ENCODE peak calls at places on chromosomes 12 and 14, in ten cellular contexts. One of them, this sample, is unnamed.
A peak's percentile ranks its signal among the peaks of the same experiment; 100 is the strongest.

GRCh38 chr14:104114421-104115130 is 23.8 kb upstream of the KIF26A start:
- DNase-seq in tibial nerve: no peak
- DNase-seq in neural crest cell: no peak
- DNase-seq in HL-60: no peak
- DNase-seq in prostate gland: no peak
- DNase-seq in astrocyte of the cerebellum: no peak
- DNase-seq in left ventricle myocardium inferior: peak; percentile 13
- DNase-seq in uterus: no peak
- DNase-seq in coronary artery: no peak
- DNase-seq in heart right ventricle: no peak
- DNase-seq in this sample: no peak

GRCh38 chr12:56931474-56931978 is 2.7 kb downstream of the SDR9C7 start:
- DNase-seq in tibial nerve: no peak
- DNase-seq in heart right ventricle: no peak
- DNase-seq in HL-60: peak; percentile 88
- DNase-seq in uterus: no peak
- DNase-seq in left ventricle myocardium inferior: no peak
- DNase-seq in neural crest cell: peak; percentile 16
- DNase-seq in prostate gland: no peak
- DNase-seq in astrocyte of the cerebellum: no peak
- DNase-seq in coronary artery: peak; percentile 40
- DNase-seq in this sample: peak; percentile 69

GRCh38 chr14:74875941-74876913 is at the start of gene PROX2:
- DNase-seq in coronary artery: no peak
- DNase-seq in heart right ventricle: no peak
- DNase-seq in prostate gland: no peak
- DNase-seq in tibial nerve: no peak
- DNase-seq in neural crest cell: no peak
- DNase-seq in left ventricle myocardium inferior: no peak
- DNase-seq in astrocyte of the cerebellum: no peak
- DNase-seq in HL-60: no peak
- DNase-seq in uterus: no peak
- DNase-seq in this sample: no peak

GRCh38 chr12:119589087-119589486 is 4.5 kb upstream of the TMEM233 start:
- DNase-seq in prostate gland: no peak
- DNase-seq in neural crest cell: no peak
- DNase-seq in astrocyte of the cerebellum: no peak
- DNase-seq in tibial nerve: peak; percentile 13
- DNase-seq in coronary artery: no peak
- DNase-seq in uterus: no peak
- DNase-seq in HL-60: peak; percentile 20
- DNase-seq in heart right ventricle: no peak
- DNase-seq in left ventricle myocardium inferior: no peak
- DNase-seq in this sample: no peak

GRCh38 chr12:67482751-67483661 is 165.5 kb upstream of the DYRK2 start:
- DNase-seq in tibial nerve: peak; percentile 69
- DNase-seq in prostate gland: peak; percentile 47
- DNase-seq in neural crest cell: no peak
- DNase-seq in heart right ventricle: peak; percentile 78
- DNase-seq in uterus: peak; percentile 27
- DNase-seq in astrocyte of the cerebellum: peak; percentile 12
- DNase-seq in HL-60: peak; percentile 75
- DNase-seq in left ventricle myocardium inferior: peak; percentile 75
- DNase-seq in coronary artery: no peak
- DNase-seq in this sample: no peak

GRCh38 chr12:112121780-112122565 is 3.4 kb upstream of the TRAFD1 start:
- DNase-seq in HL-60: no peak
- DNase-seq in coronary artery: peak; percentile 81
- DNase-seq in tibial nerve: peak; percentile 72
- DNase-seq in prostate gland: peak; percentile 65
- DNase-seq in neural crest cell: no peak
- DNase-seq in uterus: peak; percentile 84
- DNase-seq in heart right ventricle: peak; percentile 80
- DNase-seq in left ventricle myocardium inferior: peak; percentile 74
- DNase-seq in astrocyte of the cerebellum: peak; percentile 36
- DNase-seq in this sample: no peak

GRCh38 chr12:11875414-11875935 is 195.3 kb upstream of the BCL2L14 start:
- DNase-seq in neural crest cell: no peak
- DNase-seq in uterus: no peak
- DNase-seq in tibial nerve: no peak
- DNase-seq in HL-60: no peak
- DNase-seq in astrocyte of the cerebellum: no peak
- DNase-seq in coronary artery: no peak
- DNase-seq in heart right ventricle: no peak
- DNase-seq in prostate gland: no peak
- DNase-seq in left ventricle myocardium inferior: no peak
- DNase-seq in this sample: no peak

GRCh38 chr14:68451676-68452387 is 341.0 kb downstream of the ZFP36L1 start:
- DNase-seq in uterus: no peak
- DNase-seq in HL-60: no peak
- DNase-seq in prostate gland: no peak
- DNase-seq in left ventricle myocardium inferior: no peak
- DNase-seq in neural crest cell: no peak
- DNase-seq in heart right ventricle: peak; percentile 54
- DNase-seq in coronary artery: no peak
- DNase-seq in tibial nerve: peak; percentile 80
- DNase-seq in astrocyte of the cerebellum: no peak
- DNase-seq in this sample: no peak

GRCh38 chr12:4899361-4899760 is 10.3 kb upstream of the KCNA1 start:
- DNase-seq in uterus: no peak
- DNase-seq in HL-60: no peak
- DNase-seq in prostate gland: no peak
- DNase-seq in left ventricle myocardium inferior: no peak
- DNase-seq in tibial nerve: no peak
- DNase-seq in heart right ventricle: no peak
- DNase-seq in neural crest cell: no peak
- DNase-seq in coronary artery: no peak
- DNase-seq in astrocyte of the cerebellum: no peak
- DNase-seq in this sample: no peak
- TF ChIP-seq CTCF in uterus: no peak
- TF ChIP-seq CTCF in HL-60: no peak
- TF ChIP-seq CTCF in prostate gland: no peak
- TF ChIP-seq CTCF in left ventricle myocardium inferior: no peak
- TF ChIP-seq CTCF in tibial nerve: no peak
- TF ChIP-seq CTCF in heart right ventricle: no peak
- TF ChIP-seq CTCF in neural crest cell: peak; percentile 26
- TF ChIP-seq CTCF in coronary artery: no peak
- TF ChIP-seq CTCF in astrocyte of the cerebellum: peak; percentile 52
- TF ChIP-seq CTCF in this sample: no peak

DNA sequence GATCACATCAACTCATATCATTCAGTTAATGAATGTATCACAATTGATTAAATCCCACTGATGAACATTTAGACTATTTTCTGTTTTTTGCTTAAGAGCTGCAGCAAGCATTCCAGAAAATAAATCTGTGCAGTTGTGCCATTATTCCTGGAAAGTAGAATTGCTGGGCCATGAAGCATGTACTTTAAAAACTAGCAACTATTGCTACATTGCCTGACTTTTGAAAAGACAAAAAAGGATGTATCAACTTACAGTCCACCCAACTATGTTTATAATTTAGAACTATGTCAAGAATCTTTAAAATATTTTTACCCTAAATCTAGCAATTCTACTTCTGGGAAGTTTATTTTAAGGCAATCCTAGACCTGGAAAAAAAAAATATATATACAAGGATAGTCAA is 33.4 kb upstream of the ERGIC2 start:
- DNase-seq in prostate gland: no peak
- DNase-seq in coronary artery: no peak
- DNase-seq in heart right ventricle: no peak
- DNase-seq in HL-60: no peak
- DNase-seq in left ventricle myocardium inferior: no peak
- DNase-seq in uterus: no peak
- DNase-seq in tibial nerve: no peak
- DNase-seq in neural crest cell: no peak
- DNase-seq in astrocyte of the cerebellum: no peak
- DNase-seq in this sample: no peak
- TF ChIP-seq CTCF in prostate gland: no peak
- TF ChIP-seq CTCF in coronary artery: no peak
- TF ChIP-seq CTCF in heart right ventricle: no peak
- TF ChIP-seq CTCF in HL-60: no peak
- TF ChIP-seq CTCF in left ventricle myocardium inferior: no peak
- TF ChIP-seq CTCF in uterus: no peak
- TF ChIP-seq CTCF in tibial nerve: no peak
- TF ChIP-seq CTCF in neural crest cell: no peak
- TF ChIP-seq CTCF in astrocyte of the cerebellum: no peak
- TF ChIP-seq CTCF in this sample: no peak

DNA sequence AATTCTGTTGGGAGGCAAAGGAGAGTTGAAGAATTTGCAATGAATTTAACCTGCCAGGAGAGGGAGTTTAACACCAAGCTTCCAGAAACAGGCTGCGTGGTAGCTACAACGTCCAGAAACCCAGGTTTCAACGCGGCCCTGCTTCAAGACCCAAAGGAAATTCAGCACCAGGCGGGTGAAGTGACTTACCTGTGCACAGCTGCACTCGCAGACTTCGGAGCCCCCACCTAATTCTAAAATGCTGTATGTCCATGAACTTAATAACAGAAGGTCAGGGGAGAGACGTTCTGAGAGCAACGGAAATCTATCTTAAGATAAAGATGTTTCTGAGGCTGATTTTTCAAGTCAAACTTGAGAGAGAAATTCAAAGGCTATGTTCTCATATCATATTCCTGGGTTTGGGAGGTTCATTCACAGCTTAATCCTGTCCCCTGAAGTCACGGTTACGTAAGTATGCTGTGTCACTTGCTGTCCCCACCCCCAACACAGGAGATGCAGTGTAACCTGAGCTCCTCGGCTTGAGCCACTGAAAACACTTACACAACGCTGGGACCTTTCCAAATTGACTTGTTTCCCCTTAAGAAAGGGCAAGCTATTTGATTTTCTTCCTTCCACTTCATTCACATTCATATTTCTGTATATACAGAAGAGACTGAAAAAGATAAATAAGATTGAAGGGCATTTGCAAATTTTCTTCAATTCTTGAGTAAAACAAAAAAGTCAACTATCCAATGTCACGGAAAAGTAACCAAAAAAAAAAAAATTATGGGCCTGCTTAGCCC is 22.7 kb downstream of the CLIP1 start:
- DNase-seq in neural crest cell: peak; percentile 22
- DNase-seq in prostate gland: peak; percentile 88
- DNase-seq in uterus: peak; percentile 60
- DNase-seq in astrocyte of the cerebellum: peak; percentile 82
- DNase-seq in coronary artery: peak; percentile 88
- DNase-seq in left ventricle myocardium inferior: peak; percentile 53
- DNase-seq in tibial nerve: peak; percentile 81
- DNase-seq in HL-60: peak; percentile 86
- DNase-seq in heart right ventricle: peak; percentile 76
- DNase-seq in this sample: peak; percentile 59
- TF ChIP-seq CTCF in neural crest cell: peak; percentile 79
- TF ChIP-seq CTCF in prostate gland: peak; percentile 83
- TF ChIP-seq CTCF in uterus: peak; percentile 79
- TF ChIP-seq CTCF in astrocyte of the cerebellum: peak; percentile 70
- TF ChIP-seq CTCF in coronary artery: peak; percentile 63
- TF ChIP-seq CTCF in left ventricle myocardium inferior: peak; percentile 77
- TF ChIP-seq CTCF in tibial nerve: peak; percentile 70
- TF ChIP-seq CTCF in HL-60: no peak
- TF ChIP-seq CTCF in heart right ventricle: peak; percentile 62
- TF ChIP-seq CTCF in this sample: peak; percentile 80

GRCh38 chr14:52706286-52706685 is 714 bp upstream of the PSMC6 start:
- DNase-seq in astrocyte of the cerebellum: no peak
- DNase-seq in left ventricle myocardium inferior: no peak
- DNase-seq in HL-60: no peak
- DNase-seq in uterus: no peak
- DNase-seq in coronary artery: no peak
- DNase-seq in neural crest cell: no peak
- DNase-seq in prostate gland: no peak
- DNase-seq in heart right ventricle: no peak
- DNase-seq in tibial nerve: no peak
- DNase-seq in this sample: no peak
- TF ChIP-seq CTCF in astrocyte of the cerebellum: no peak
- TF ChIP-seq CTCF in left ventricle myocardium inferior: no peak
- TF ChIP-seq CTCF in HL-60: no peak
- TF ChIP-seq CTCF in uterus: no peak
- TF ChIP-seq CTCF in coronary artery: no peak
- TF ChIP-seq CTCF in neural crest cell: no peak
- TF ChIP-seq CTCF in prostate gland: no peak
- TF ChIP-seq CTCF in heart right ventricle: no peak
- TF ChIP-seq CTCF in tibial nerve: no peak
- TF ChIP-seq CTCF in this sample: no peak

DNA sequence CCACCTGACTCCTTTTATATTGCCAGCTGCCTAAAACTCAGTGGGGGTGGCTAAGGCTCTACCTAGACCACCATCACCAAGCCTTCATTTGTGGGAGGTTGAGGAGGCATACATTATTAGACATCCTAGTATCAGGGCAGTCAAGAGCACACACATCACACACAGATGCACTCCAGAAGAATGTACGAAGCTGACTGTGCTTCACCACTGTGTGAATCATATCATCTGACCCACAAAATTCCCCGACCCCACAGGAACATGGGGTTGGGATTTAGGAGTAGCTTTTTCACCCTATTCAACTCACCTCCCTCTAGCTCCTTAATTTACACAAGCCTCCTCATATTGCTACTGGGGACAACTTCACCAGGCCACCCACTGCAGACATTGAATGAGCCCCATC is 64.8 kb upstream of the BDKRB2 start:
- DNase-seq in astrocyte of the cerebellum: no peak
- DNase-seq in prostate gland: no peak
- DNase-seq in HL-60: no peak
- DNase-seq in uterus: no peak
- DNase-seq in coronary artery: no peak
- DNase-seq in left ventricle myocardium inferior: no peak
- DNase-seq in tibial nerve: no peak
- DNase-seq in heart right ventricle: no peak
- DNase-seq in neural crest cell: no peak
- DNase-seq in this sample: no peak
- TF ChIP-seq CTCF in astrocyte of the cerebellum: no peak
- TF ChIP-seq CTCF in prostate gland: no peak
- TF ChIP-seq CTCF in HL-60: no peak
- TF ChIP-seq CTCF in uterus: no peak
- TF ChIP-seq CTCF in coronary artery: no peak
- TF ChIP-seq CTCF in left ventricle myocardium inferior: no peak
- TF ChIP-seq CTCF in tibial nerve: no peak
- TF ChIP-seq CTCF in heart right ventricle: no peak
- TF ChIP-seq CTCF in neural crest cell: no peak
- TF ChIP-seq CTCF in this sample: no peak

GRCh38 chr12:24625103-24625502 is 323.8 kb downstream of the BCAT1 start:
- DNase-seq in astrocyte of the cerebellum: no peak
- DNase-seq in left ventricle myocardium inferior: no peak
- DNase-seq in tibial nerve: no peak
- DNase-seq in prostate gland: no peak
- DNase-seq in coronary artery: no peak
- DNase-seq in neural crest cell: no peak
- DNase-seq in uterus: no peak
- DNase-seq in heart right ventricle: no peak
- DNase-seq in HL-60: no peak
- DNase-seq in this sample: no peak

GRCh38 chr12:24631691-24632090 is 317.2 kb downstream of the BCAT1 start:
- DNase-seq in HL-60: no peak
- DNase-seq in uterus: no peak
- DNase-seq in heart right ventricle: no peak
- DNase-seq in prostate gland: no peak
- DNase-seq in coronary artery: no peak
- DNase-seq in neural crest cell: no peak
- DNase-seq in tibial nerve: no peak
- DNase-seq in astrocyte of the cerebellum: no peak
- DNase-seq in left ventricle myocardium inferior: no peak
- DNase-seq in this sample: no peak

DNA sequence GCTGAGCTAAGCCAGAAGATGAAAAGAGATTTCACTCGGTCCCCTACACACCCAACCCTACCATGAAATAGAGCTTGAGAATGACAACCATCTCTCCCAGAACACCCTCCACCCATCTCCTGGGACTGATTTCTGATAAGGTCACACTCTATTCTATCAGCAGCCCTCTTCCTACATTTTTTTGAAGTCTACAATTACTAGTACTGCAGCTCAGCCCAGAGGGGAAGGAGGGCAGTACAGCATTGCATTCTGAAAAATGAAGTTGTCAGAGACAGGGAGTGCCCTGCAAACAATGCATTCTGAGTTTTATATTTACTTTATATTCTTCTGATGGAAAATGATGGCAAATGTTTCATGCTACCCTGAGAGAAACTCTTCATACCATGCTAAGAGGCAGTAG is 318.5 kb downstream of the BCAT1 start:
- DNase-seq in uterus: no peak
- DNase-seq in neural crest cell: no peak
- DNase-seq in tibial nerve: no peak
- DNase-seq in coronary artery: no peak
- DNase-seq in astrocyte of the cerebellum: no peak
- DNase-seq in HL-60: no peak
- DNase-seq in heart right ventricle: no peak
- DNase-seq in left ventricle myocardium inferior: no peak
- DNase-seq in prostate gland: no peak
- DNase-seq in this sample: no peak
- TF ChIP-seq CTCF in uterus: no peak
- TF ChIP-seq CTCF in neural crest cell: no peak
- TF ChIP-seq CTCF in tibial nerve: no peak
- TF ChIP-seq CTCF in coronary artery: no peak
- TF ChIP-seq CTCF in astrocyte of the cerebellum: no peak
- TF ChIP-seq CTCF in HL-60: no peak
- TF ChIP-seq CTCF in heart right ventricle: no peak
- TF ChIP-seq CTCF in left ventricle myocardium inferior: no peak
- TF ChIP-seq CTCF in prostate gland: no peak
- TF ChIP-seq CTCF in this sample: no peak

This sample was measured in BE2C.